ENCODE peak calls at places on chromosomes 5 and 9, in ten cellular contexts. O, Z, R, E, V, Y, U, L, A and C are unnamed samples.

GRCh38 chr5:88116396-88116795 is 152.2 kb downstream of the TMEM161B start:
- DNase-seq in O (no peak), Z (no peak), R (no peak), E (no peak), V (no peak), Y (no peak), U (no peak), L (no peak), A (no peak), C (no peak)

GRCh38 chr9:137454506-137455360 is 4.4 kb downstream of the NSMF start:
- DNase-seq in O (peak; percentile 85), Z (peak; percentile 71), R (no peak), E (no peak), V (peak; percentile 85), Y (no peak), U (peak; percentile 42), L (peak; percentile 50), A (peak; percentile 84), C (no peak)

GRCh38 chr9:76216161-76216649 is 178.0 kb downstream of the RFK start:
- DNase-seq in O (no peak), Z (no peak), R (peak; percentile 15), E (no peak), V (no peak), Y (peak; percentile 92), U (no peak), L (no peak), A (no peak), C (no peak)

GRCh38 chr9:69582544-69583297 is 89.5 kb downstream of the APBA1 start:
- DNase-seq in O (no peak), Z (no peak), R (no peak), E (no peak), V (no peak), Y (no peak), U (no peak), L (no peak), A (no peak), C (no peak)

GRCh38 chr9:20811872-20812271 is 127.8 kb downstream of the FOCAD start:
- DNase-seq in O (no peak), Z (no peak), R (no peak), E (no peak), V (no peak), Y (peak; percentile 49), U (no peak), L (no peak), A (no peak), C (no peak)

GRCh38 chr5:149304195-149305072 is 32.8 kb downstream of the AFAP1L1 start:
- DNase-seq in O (no peak), Z (no peak), R (no peak), E (no peak), V (no peak), Y (no peak), U (no peak), L (no peak), A (no peak), C (no peak)

GRCh38 chr5:143400541-143401252 is 2.8 kb downstream of the NR3C1 start:
- DNase-seq in O (peak; percentile 24), Z (no peak), R (no peak), E (no peak), V (no peak), Y (peak; percentile 67), U (no peak), L (no peak), A (no peak), C (no peak)

GRCh38 chr9:1083325-1083913 is 33.3 kb downstream of the DMRT2 start:
- DNase-seq in O (no peak), Z (no peak), R (no peak), E (no peak), V (no peak), Y (peak; percentile 13), U (peak; percentile 45), L (peak; percentile 55), A (no peak), C (peak; percentile 10)

GRCh38 chr5:128536229-128536860 is 1.7 kb downstream of the FBN2 start:
- DNase-seq in O (peak; percentile 76), Z (no peak), R (no peak), E (no peak), V (no peak), Y (peak; percentile 58), U (no peak), L (peak; percentile 55), A (no peak), C (no peak)

GRCh38 chr5:179289756-179290385 is 55.4 kb downstream of the ADAMTS2 start:
- DNase-seq in O (no peak), Z (no peak), R (no peak), E (no peak), V (peak; percentile 8), Y (no peak), U (no peak), L (no peak), A (no peak), C (peak; percentile 5)

GRCh38 chr5:53076014-53076413 is 33.5 kb downstream of the MOCS2 start:
- DNase-seq in O (no peak), Z (no peak), R (no peak), E (no peak), V (no peak), Y (peak; percentile 40), U (no peak), L (no peak), A (no peak), C (no peak)

GRCh38 chr5:153511632-153512031 is 21.2 kb downstream of the GRIA1 start:
- DNase-seq in O (no peak), Z (no peak), R (no peak), E (no peak), V (no peak), Y (no peak), U (no peak), L (no peak), A (no peak), C (no peak)

GRCh38 chr9:4400731-4401130 is 89.5 kb upstream of the SLC1A1 start:
- DNase-seq in O (no peak), Z (no peak), R (no peak), E (no peak), V (no peak), Y (no peak), U (no peak), L (no peak), A (no peak), C (no peak)

GRCh38 chr5:169467382-169467781 is 116.2 kb upstream of the SPDL1 start:
- DNase-seq in O (no peak), Z (no peak), R (no peak), E (no peak), V (no peak), Y (no peak), U (no peak), L (no peak), A (no peak), C (no peak)

DNA sequence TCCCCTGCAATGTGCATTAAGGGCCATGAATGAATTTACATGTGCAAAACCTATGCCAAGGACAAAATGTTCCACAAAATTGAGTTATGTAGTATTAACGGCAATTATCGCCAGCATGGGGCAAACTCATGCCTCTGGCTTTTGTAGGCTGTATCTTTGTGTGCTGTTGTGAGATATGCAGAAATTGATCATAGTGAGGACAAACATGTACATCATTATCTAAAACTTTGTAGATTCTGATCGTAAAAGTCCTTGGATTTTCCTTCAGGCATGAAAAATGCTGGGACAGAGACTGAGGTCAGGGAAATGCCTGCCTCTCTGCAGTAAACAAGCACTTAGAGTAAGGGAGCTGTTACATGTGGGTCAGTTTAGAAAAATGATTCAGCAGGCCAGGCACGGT is 5.9 kb upstream of the TXNDC8 start:
- DNase-seq in O (no peak), Z (no peak), R (no peak), E (no peak), V (no peak), Y (no peak), U (no peak), L (no peak), A (no peak), C (no peak)
- H3K4me1 ChIP-seq in O (no peaks in the 10 kb centered on the region), Z (no peaks in the 10 kb centered on the region), R (no peaks in the 10 kb centered on the region), E (no peaks in the 10 kb centered on the region), V (no peaks in the 10 kb centered on the region), Y (peaks cover under 1% of the 10 kb centered on the region), U (no peaks in the 10 kb centered on the region), L (no peaks in the 10 kb centered on the region), A (no peaks in the 10 kb centered on the region), C (no peaks in the 10 kb centered on the region)

GRCh38 chr9:34252016-34252415 is 73.2 kb downstream of the UBAP1 start:
- DNase-seq in O (no peak), Z (no peak), R (no peak), E (no peak), V (no peak), Y (peak; percentile 21), U (no peak), L (no peak), A (no peak), C (no peak)
- H3K4me1 ChIP-seq in O (no peaks in the 10 kb centered on the region), Z (peaks cover 14% of the 10 kb centered on the region), R (peaks cover 26% of the 10 kb centered on the region), E (peaks cover 14% of the 10 kb centered on the region), V (no peaks in the 10 kb centered on the region), Y (peaks cover 58% of the 10 kb centered on the region), U (no peaks in the 10 kb centered on the region), L (peaks cover 3% of the 10 kb centered on the region), A (no peaks in the 10 kb centered on the region), C (no peaks in the 10 kb centered on the region)

DNA sequence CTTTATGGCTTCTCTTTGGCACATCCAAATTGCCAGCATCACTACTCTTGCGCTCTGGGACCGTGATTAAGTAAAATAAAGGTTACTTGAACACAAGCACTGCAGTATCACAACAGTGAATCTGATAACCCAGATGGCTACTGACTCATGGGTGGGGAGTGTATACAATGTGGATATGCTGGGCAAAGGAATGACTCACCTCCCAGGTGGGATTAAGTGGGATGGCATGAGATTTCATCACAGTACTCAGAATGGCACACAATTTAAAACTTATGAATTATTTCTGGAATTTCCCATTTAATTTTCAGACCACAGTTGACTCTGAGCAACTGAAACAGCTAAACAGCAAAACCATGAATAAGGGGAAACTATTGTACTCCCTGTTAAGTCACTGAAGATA is 4.3 kb downstream of the GFM2 start:
- DNase-seq in O (no peak), Z (no peak), R (peak; percentile 76), E (no peak), V (no peak), Y (peak; percentile 71), U (no peak), L (no peak), A (peak; percentile 22), C (no peak)
- H3K4me1 ChIP-seq in O (no peaks in the 10 kb centered on the region), Z (peaks cover 24% of the 10 kb centered on the region), R (peaks cover 42% of the 10 kb centered on the region), E (peaks cover 14% of the 10 kb centered on the region), V (peaks cover 4% of the 10 kb centered on the region), Y (peaks cover 27% of the 10 kb centered on the region), U (peaks cover 5% of the 10 kb centered on the region), L (peaks cover 13% of the 10 kb centered on the region), A (peaks cover 17% of the 10 kb centered on the region), C (peaks cover 70% of the 10 kb centered on the region)

GRCh38 chr9:92762196-92762595 is 2.4 kb downstream of the BICD2 start:
- DNase-seq in O (no peak), Z (no peak), R (no peak), E (no peak), V (no peak), Y (no peak), U (no peak), L (no peak), A (no peak), C (no peak)

GRCh38 chr9:92763721-92764380 is 782 bp downstream of the BICD2 start:
- DNase-seq in O (peak; percentile 84), Z (no peak), R (no peak), E (peak; percentile 47), V (no peak), Y (peak; percentile 57), U (peak; percentile 66), L (peak; percentile 69), A (no peak), C (no peak)

GRCh38 chr9:92764381-92764987 is at the start of gene BICD2:
- DNase-seq in O (no peak), Z (no peak), R (no peak), E (no peak), V (peak; percentile 97), Y (peak; percentile 98), U (peak; percentile 98), L (no peak), A (no peak), C (no peak)

GRCh38 chr9:92761686-92762085 is 2.9 kb downstream of the BICD2 start:
- DNase-seq in O (no peak), Z (no peak), R (no peak), E (no peak), V (no peak), Y (no peak), U (no peak), L (no peak), A (no peak), C (no peak)

GRCh38 chr9:92762781-92763708 is 1.6 kb downstream of the BICD2 start:
- DNase-seq in O (no peak), Z (no peak), R (no peak), E (no peak), V (no peak), Y (no peak), U (no peak), L (no peak), A (no peak), C (no peak)
- H3K4me1 ChIP-seq in O (peaks cover 8% of the 10 kb centered on the region), Z (peaks cover 38% of the 10 kb centered on the region), R (peaks cover 19% of the 10 kb centered on the region), E (peaks cover 34% of the 10 kb centered on the region), V (peaks cover 12% of the 10 kb centered on the region), Y (peaks cover 40% of the 10 kb centered on the region), U (peaks cover 13% of the 10 kb centered on the region), L (peaks cover 13% of the 10 kb centered on the region), A (peaks cover 44% of the 10 kb centered on the region), C (no peaks in the 10 kb centered on the region)